ENCODE peak calls at places on chromosomes 11 and 22, in five cellular contexts. Q, O, X, T and D are unnamed samples.

GRCh38 chr11:130314184-130314748 is 451 bp downstream of the ZBTB44 start:
- DNase-seq in Q (no peak), O (peak; percentile 62), X (peak; percentile 35), T (peak; percentile 71), D (no peak)

GRCh38 chr22:30014244-30014643 is 66.0 kb upstream of the HORMAD2 start:
- DNase-seq in Q (no peak), O (no peak), X (no peak), T (no peak), D (no peak)

GRCh38 chr11:46039990-46040389 is 81.3 kb downstream of the PHF21A start:
- DNase-seq in Q (no peak), O (no peak), X (peak; percentile 71), T (no peak), D (peak; percentile 49)

GRCh38 chr11:115939726-115940421 is 435.7 kb upstream of the CADM1 start:
- DNase-seq in Q (no peak), O (no peak), X (no peak), T (no peak), D (no peak)

GRCh38 chr11:93933230-93933629 is 82.8 kb upstream of the VSTM5 start:
- DNase-seq in Q (no peak), O (no peak), X (no peak), T (no peak), D (no peak)

GRCh38 chr11:118071416-118072030 is 5.4 kb upstream of the TMPRSS4 start:
- DNase-seq in Q (no peak), O (no peak), X (no peak), T (no peak), D (no peak)

GRCh38 chr11:113494021-113494420 is 18.8 kb upstream of the DRD2 start:
- DNase-seq in Q (no peak), O (no peak), X (no peak), T (no peak), D (no peak)

GRCh38 chr11:12556788-12557384 is 117.3 kb upstream of the TEAD1 start:
- DNase-seq in Q (peak; percentile 44), O (no peak), X (peak; percentile 99), T (peak; percentile 36), D (peak; percentile 89)

GRCh38 chr11:114036156-114036811 is 23.2 kb upstream of the ZBTB16 start:
- DNase-seq in Q (no peak), O (peak; percentile 62), X (peak; percentile 47), T (peak; percentile 86), D (no peak)

GRCh38 chr11:13680501-13681264 is 12.2 kb downstream of the FAR1 start:
- DNase-seq in Q (no peak), O (no peak), X (no peak), T (no peak), D (no peak)

GRCh38 chr11:129976371-129976770 is 26.3 kb downstream of the PRDM10 start:
- DNase-seq in Q (no peak), O (no peak), X (no peak), T (no peak), D (no peak)

GRCh38 chr11:77668760-77669159 is 31.2 kb upstream of the CLNS1A start:
- DNase-seq in Q (no peak), O (no peak), X (peak; percentile 15), T (no peak), D (no peak)

GRCh38 chr11:65491614-65492386 is 7.0 kb upstream of the MALAT1 start:
- DNase-seq in Q (peak; percentile 84), O (no peak), X (peak; percentile 99), T (peak; percentile 91), D (peak; percentile 97)

GRCh38 chr11:5291207-5291838 is 10.4 kb downstream of the OR51B4 start:
- DNase-seq in Q (no peak), O (no peak), X (peak; percentile 31), T (no peak), D (no peak)

GRCh38 chr11:71452354-71453020 is 516 bp upstream of the NADSYN1 start:
- DNase-seq in Q (no peak), O (peak; percentile 57), X (peak; percentile 62), T (peak; percentile 63), D (peak; percentile 25)

GRCh38 chr22:46120420-46120737 is 29.9 kb upstream of the PPARA start:
- DNase-seq in Q (no peak), O (no peak), X (no peak), T (no peak), D (no peak)
- TF ChIP-seq CTCF in Q (no peak), O (no peak), X (no peak), T (no peak), D (no peak)

DNA sequence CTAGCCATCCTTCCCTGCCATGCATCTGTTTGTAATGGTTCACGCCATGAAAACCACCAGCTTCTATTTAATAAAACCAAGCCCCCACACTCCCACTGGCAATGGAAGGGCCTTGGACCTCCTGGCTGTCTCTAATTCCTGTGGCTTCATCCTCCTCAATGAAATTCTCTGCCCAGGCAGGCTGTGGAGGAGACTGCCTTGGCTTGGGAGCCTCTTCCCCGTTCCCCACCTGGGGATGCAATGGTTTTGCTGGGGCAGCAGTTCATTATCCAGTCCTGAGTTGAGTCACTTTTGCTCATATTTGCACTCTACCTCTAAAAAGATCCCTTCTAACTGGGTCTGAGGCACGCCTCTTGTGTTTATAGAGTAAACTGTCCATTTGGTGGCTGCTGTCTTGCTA is 515.8 kb downstream of the NTM start:
- DNase-seq in Q (no peak), O (no peak), X (no peak), T (no peak), D (no peak)
- TF ChIP-seq CTCF in Q (no peak), O (no peak), X (no peak), T (no peak), D (no peak)

GRCh38 chr11:68950268-68950667 is 30.5 kb downstream of the MRGPRD start:
- DNase-seq in Q (no peak), O (no peak), X (no peak), T (no peak), D (no peak)
- TF ChIP-seq CTCF in Q (peak; percentile 51), O (peak; percentile 18), X (peak; percentile 52), T (no peak), D (peak; percentile 41)

GRCh38 chr11:1839924-1840779 is 1.4 kb downstream of the TNNI2 start:
- DNase-seq in Q (no peak), O (peak; percentile 86), X (no peak), T (peak; percentile 54), D (no peak)
- TF ChIP-seq CTCF in Q (no peak), O (no peak), X (no peak), T (no peak), D (no peak)

GRCh38 chr11:68651208-68651984 is 32.9 kb upstream of the GAL start:
- DNase-seq in Q (no peak), O (no peak), X (no peak), T (no peak), D (no peak)
- TF ChIP-seq CTCF in Q (no peak), O (no peak), X (no peak), T (no peak), D (no peak)

GRCh38 chr22:38260760-38261477 is 11.9 kb downstream of the TMEM184B start:
- DNase-seq in Q (no peak), O (no peak), X (no peak), T (no peak), D (no peak)
- TF ChIP-seq CTCF in Q (peak; percentile 13), O (no peak), X (peak; percentile 45), T (no peak), D (peak; percentile 40)

GRCh38 chr11:32858731-32859130 is 29.0 kb downstream of the PRRG4 start:
- DNase-seq in Q (no peak), O (no peak), X (no peak), T (no peak), D (no peak)
- TF ChIP-seq CTCF in Q (no peak), O (no peak), X (no peak), T (no peak), D (no peak)